ENCODE peak calls at places on chromosomes 16 and 17, in ten cellular contexts. C, B, P, I, M, D, L, G, V and Y are unnamed samples.

GRCh38 chr16:5865231-5865630 is 767.6 kb upstream of the EEF2KMT start:
- DNase-seq in C (no peak), B (no peak), P (no peak), I (no peak), M (no peak), D (no peak), L (no peak), G (no peak), V (no peak), Y (no peak)

GRCh38 chr17:61483778-61484116 is 31.5 kb downstream of the TBX4 start:
- DNase-seq in C (no peak), B (no peak), P (no peak), I (no peak), M (no peak), D (no peak), L (no peak), G (no peak), V (no peak), Y (no peak)

GRCh38 chr17:38885728-38886642 is 16.1 kb downstream of the LASP1 start:
- DNase-seq in C (no peak), B (peak; percentile 34), P (no peak), I (no peak), M (no peak), D (no peak), L (no peak), G (no peak), V (no peak), Y (no peak)

GRCh38 chr17:77862890-77863813 is 95.4 kb upstream of the TNRC6C start:
- DNase-seq in C (no peak), B (no peak), P (no peak), I (no peak), M (no peak), D (no peak), L (peak; percentile 25), G (no peak), V (no peak), Y (no peak)

GRCh38 chr16:75026892-75027391 is 28.1 kb downstream of the ZNRF1 start:
- DNase-seq in C (no peak), B (no peak), P (no peak), I (no peak), M (no peak), D (no peak), L (no peak), G (no peak), V (no peak), Y (no peak)

GRCh38 chr17:2302740-2303277 is 776 bp downstream of the SMG6 start:
- DNase-seq in C (no peak), B (no peak), P (no peak), I (no peak), M (peak; percentile 22), D (no peak), L (no peak), G (no peak), V (no peak), Y (no peak)

GRCh38 chr17:15516150-15516549 is 47.1 kb downstream of the TVP23C start:
- DNase-seq in C (no peak), B (no peak), P (no peak), I (no peak), M (peak; percentile 27), D (no peak), L (peak; percentile 46), G (no peak), V (no peak), Y (no peak)

GRCh38 chr16:30619643-30620042 is 9.5 kb upstream of the ZNF689 start:
- DNase-seq in C (no peak), B (no peak), P (no peak), I (no peak), M (no peak), D (no peak), L (no peak), G (no peak), V (no peak), Y (no peak)

GRCh38 chr17:12227547-12227946 is 206.9 kb downstream of the MAP2K4 start:
- DNase-seq in C (no peak), B (no peak), P (no peak), I (no peak), M (no peak), D (no peak), L (no peak), G (no peak), V (no peak), Y (no peak)

GRCh38 chr17:34347063-34347462 is 9.2 kb upstream of the CCL13 start:
- DNase-seq in C (no peak), B (no peak), P (no peak), I (no peak), M (no peak), D (no peak), L (no peak), G (no peak), V (no peak), Y (no peak)

GRCh38 chr16:84599528-84600202 is 18.2 kb downstream of the COTL1 start:
- DNase-seq in C (peak; percentile 58), B (peak; percentile 89), P (peak; percentile 52), I (no peak), M (peak; percentile 18), D (peak; percentile 43), L (no peak), G (no peak), V (peak; percentile 95), Y (peak; percentile 77)

GRCh38 chr17:34980681-34981537 is 597 bp downstream of the LIG3 start:
- DNase-seq in C (peak; percentile 75), B (peak; percentile 76), P (peak; percentile 70), I (peak; percentile 61), M (peak; percentile 65), D (peak; percentile 68), L (peak; percentile 60), G (peak; percentile 56), V (peak; percentile 83), Y (peak; percentile 91)

GRCh38 chr17:76076100-76076764 is 1.7 kb downstream of the GALR2 start:
- DNase-seq in C (no peak), B (peak; percentile 69), P (no peak), I (no peak), M (no peak), D (no peak), L (no peak), G (no peak), V (no peak), Y (no peak)

GRCh38 chr17:83200746-83201145 is 121.3 kb downstream of the METRNL start:
- DNase-seq in C (peak; percentile 22), B (no peak), P (no peak), I (no peak), M (no peak), D (peak; percentile 3), L (no peak), G (no peak), V (no peak), Y (peak; percentile 63)

GRCh38 chr16:873243-873661 is 72.7 kb upstream of the GNG13 start:
- DNase-seq in C (no peak), B (no peak), P (no peak), I (no peak), M (no peak), D (no peak), L (no peak), G (no peak), V (no peak), Y (no peak)
- H3K27me3 ChIP-seq in C (no peaks in the 10 kb centered on the region), B (no peaks in the 10 kb centered on the region), P (no peaks in the 10 kb centered on the region), I (no peaks in the 10 kb centered on the region), M (no peaks in the 10 kb centered on the region), D (no peaks in the 10 kb centered on the region), L (no peaks in the 10 kb centered on the region), G (no peaks in the 10 kb centered on the region), V (no peaks in the 10 kb centered on the region), Y (no peaks in the 10 kb centered on the region)

DNA sequence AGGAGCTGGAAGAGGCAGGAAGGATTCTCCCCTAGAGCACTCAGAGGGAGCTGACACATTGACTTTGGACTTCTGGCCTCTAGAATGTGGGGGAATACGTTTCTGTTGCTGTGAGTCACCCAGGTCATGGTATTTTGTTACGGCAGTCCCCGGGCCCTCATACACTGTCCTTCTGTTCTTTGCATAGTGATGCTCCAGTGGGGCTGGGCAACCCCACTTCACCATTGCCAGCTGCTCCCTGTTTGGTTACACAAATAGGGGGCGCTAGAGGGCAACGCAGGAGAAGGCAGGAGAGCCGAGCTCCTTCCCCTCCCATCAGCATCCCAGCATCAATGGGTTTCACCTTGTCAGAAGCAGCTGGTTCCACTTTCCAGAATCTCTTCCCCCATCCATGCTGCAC is 257.7 kb upstream of the FOXF1 start:
- DNase-seq in C (no peak), B (peak; percentile 78), P (no peak), I (no peak), M (no peak), D (no peak), L (no peak), G (peak; percentile 42), V (no peak), Y (no peak)
- TF ChIP-seq CTCF in C (no peak), B (peak; percentile 87), P (peak; percentile 12), I (peak; percentile 6), M (no peak), D (no peak), L (peak; percentile 32), G (peak; percentile 90), V (peak; percentile 41), Y (peak; percentile 37)

DNA sequence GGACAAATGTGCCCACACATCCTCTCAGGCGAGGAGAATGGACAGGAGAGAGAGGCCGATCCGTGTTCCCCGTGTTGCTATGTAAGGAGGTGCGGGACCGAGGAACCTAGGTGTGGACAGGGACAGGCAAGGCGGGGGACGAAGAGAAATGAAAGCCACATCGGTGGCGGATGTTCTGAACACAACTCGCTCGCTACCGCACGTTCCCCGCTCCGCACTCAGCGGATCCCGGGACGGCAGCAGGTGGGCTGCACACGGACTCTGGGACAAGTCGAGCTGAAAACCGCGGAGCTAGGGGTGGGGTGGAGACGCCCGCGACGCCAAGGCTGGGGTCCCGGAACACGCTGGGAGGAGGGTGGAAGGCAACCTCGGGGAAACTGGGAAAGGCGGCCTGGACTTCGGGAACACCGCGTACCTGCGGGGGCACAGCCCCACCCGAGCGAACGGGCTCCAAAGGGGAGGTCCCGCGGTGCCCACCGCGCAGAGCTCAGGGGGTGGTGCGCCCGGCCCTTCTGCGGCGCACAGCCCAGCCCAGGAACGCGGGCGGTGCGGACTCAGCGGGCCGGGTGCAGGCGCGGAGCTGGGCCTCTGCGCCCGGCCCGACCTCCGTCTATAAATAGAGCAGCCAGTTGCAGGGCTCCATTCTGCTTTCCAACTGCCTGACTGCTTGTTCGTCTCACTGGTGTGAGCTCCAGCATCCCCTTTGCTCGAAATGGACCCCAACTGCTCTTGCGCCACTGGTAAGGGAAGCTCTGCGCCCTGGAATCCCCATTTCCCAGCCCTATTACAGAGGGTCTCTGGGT is at the start of gene MT1E:
- DNase-seq in C (peak; percentile 65), B (no peak), P (peak; percentile 75), I (peak; percentile 88), M (peak; percentile 50), D (peak; percentile 86), L (no peak), G (peak; percentile 77), V (peak; percentile 63), Y (peak; percentile 95)
- H3K27me3 ChIP-seq in C (no peaks in the 10 kb centered on the region), B (peaks cover 58% of the 10 kb centered on the region), P (no peaks in the 10 kb centered on the region), I (no peaks in the 10 kb centered on the region), M (no peaks in the 10 kb centered on the region), D (no peaks in the 10 kb centered on the region), L (no peaks in the 10 kb centered on the region), G (no peaks in the 10 kb centered on the region), V (peaks cover 34% of the 10 kb centered on the region), Y (no peaks in the 10 kb centered on the region)

GRCh38 chr17:51850206-51850605 is 308.3 kb downstream of the CA10 start:
- DNase-seq in C (no peak), B (no peak), P (no peak), I (no peak), M (no peak), D (no peak), L (peak; percentile 50), G (no peak), V (peak; percentile 12), Y (no peak)
- TF ChIP-seq CTCF in C (no peak), B (peak; percentile 61), P (no peak), I (no peak), M (peak; percentile 2), D (no peak), L (peak; percentile 66), G (peak; percentile 28), V (no peak), Y (no peak)